ENCODE peak calls at places on chromosomes 2 and 18, in seven cellular contexts. D is fibroblast of the aortic adventitia, C is AG09319, X is thoracic aorta, K is breast epithelium, V is heart left ventricle, O is GM12864. J is an unnamed sample.

GRCh38 chr2:211367252-211367651 is 810.9 kb downstream of the CPS1 start:
- DNase-seq in D (no peak), C (no peak), X (no peak), K (no peak), V (no peak), O (no peak), J (no peak)

GRCh38 chr2:173448938-173449471 is 94.3 kb downstream of the CDCA7 start:
- DNase-seq in D (peak), C (peak), X (no peak), K (peak), V (peak), O (peak), J (peak)

GRCh38 chr2:120429586-120430500 is 83.9 kb downstream of the INHBB start:
- DNase-seq in D (no peak), C (no peak), X (no peak), K (no peak), V (no peak), O (no peak), J (no peak)

GRCh38 chr2:161651547-161651946 is 27.3 kb downstream of the SLC4A10 start:
- DNase-seq in D (no peak), C (no peak), X (no peak), K (no peak), V (no peak), O (no peak), J (no peak)

GRCh38 chr18:48921305-48922202 is 29.2 kb downstream of the SMAD7 start:
- DNase-seq in D (no peak), C (no peak), X (no peak), K (no peak), V (no peak), O (no peak), J (no peak)

GRCh38 chr2:88838165-88838635 is 146.7 kb downstream of the RPIA start:
- DNase-seq in D (no peak), C (no peak), X (no peak), K (no peak), V (no peak), O (peak), J (no peak)

GRCh38 chr2:97741251-97741650 is 27.9 kb downstream of the ZAP70 start:
- DNase-seq in D (no peak), C (no peak), X (no peak), K (no peak), V (no peak), O (no peak), J (no peak)

GRCh38 chr2:227607969-227608368 is 6.7 kb downstream of the SCYGR3 start:
- DNase-seq in D (peak), C (no peak), X (no peak), K (no peak), V (no peak), O (no peak), J (no peak)

GRCh38 chr18:22817844-22818243 is 115.3 kb upstream of the RBBP8 start:
- DNase-seq in D (peak), C (no peak), X (no peak), K (no peak), V (no peak), O (no peak), J (no peak)

GRCh38 chr2:27009716-27010115 is 23.0 kb upstream of the TMEM214 start:
- DNase-seq in D (no peak), C (no peak), X (no peak), K (no peak), V (no peak), O (no peak), J (no peak)

GRCh38 chr18:76495435-76496199 is 575 bp upstream of the ZNF516 start:
- DNase-seq in D (peak), C (no peak), X (no peak), K (no peak), V (no peak), O (no peak), J (peak)

GRCh38 chr2:23663730-23664005 is 263.3 kb downstream of the ATAD2B start:
- DNase-seq in D (no peak), C (no peak), X (no peak), K (no peak), V (no peak), O (no peak), J (no peak)

GRCh38 chr2:96153991-96154431 is 8.8 kb upstream of the DUSP2 start:
- DNase-seq in D (no peak), C (no peak), X (peak), K (no peak), V (no peak), O (no peak), J (no peak)

GRCh38 chr2:78407960-78408794 is 617.3 kb upstream of the REG3G start:
- DNase-seq in D (no peak), C (no peak), X (no peak), K (no peak), V (no peak), O (no peak), J (no peak)

GRCh38 chr2:212284166-212284565 is 254.4 kb downstream of the ERBB4 start:
- DNase-seq in D (no peak), C (no peak), X (no peak), K (no peak), V (no peak), O (no peak), J (no peak)

GRCh38 chr18:45361148-45361851 is 254.0 kb upstream of the SLC14A2 start:
- DNase-seq in D (peak), C (peak), X (no peak), K (no peak), V (no peak), O (no peak), J (no peak)

GRCh38 chr18:56161604-56162003 is 476.8 kb downstream of the TXNL1 start:
- DNase-seq in D (no peak), C (no peak), X (no peak), K (no peak), V (no peak), O (no peak), J (no peak)

GRCh38 chr2:14560686-14561085 is 71.8 kb upstream of the LRATD1 start:
- DNase-seq in D (no peak), C (no peak), X (no peak), K (no peak), V (no peak), O (no peak), J (no peak)

GRCh38 chr2:144511945-144512344 is 8.0 kb downstream of the ZEB2 start:
- DNase-seq in D (peak), C (no peak), X (no peak), K (no peak), V (no peak), O (no peak), J (no peak)

GRCh38 chr2:62478093-62478580 is 27.9 kb downstream of the TMEM17 start:
- DNase-seq in D (peak), C (no peak), X (no peak), K (no peak), V (no peak), O (no peak), J (no peak)

GRCh38 chr2:144695661-144696060 is 175.7 kb upstream of the ZEB2 start:
- DNase-seq in D (no peak), C (no peak), X (no peak), K (no peak), V (no peak), O (no peak), J (no peak)

GRCh38 chr2:45444991-45445390 is 166.1 kb downstream of the SRBD1 start:
- DNase-seq in D (no peak), C (no peak), X (no peak), K (no peak), V (no peak), O (no peak), J (no peak)

GRCh38 chr2:65172994-65173790 is 43.3 kb upstream of the RAB1A start:
- DNase-seq in D (no peak), C (no peak), X (no peak), K (no peak), V (no peak), O (no peak), J (no peak)

GRCh38 chr2:121532347-121532766 is 1.7 kb downstream of the RNU4ATAC start:
- DNase-seq in D (peak), C (no peak), X (no peak), K (no peak), V (no peak), O (no peak), J (no peak)

GRCh38 chr2:68971591-68972231 is 2.7 kb upstream of the GKN1 start:
- DNase-seq in D (peak), C (peak), X (no peak), K (no peak), V (no peak), O (no peak), J (no peak)

GRCh38 chr2:7812231-7812995 is 869.4 kb upstream of the ID2 start:
- DNase-seq in D (peak), C (peak), X (no peak), K (no peak), V (no peak), O (no peak), J (no peak)

GRCh38 chr2:165214093-165214492 is 10.2 kb upstream of the SCN3A start:
- DNase-seq in D (peak), C (no peak), X (no peak), K (no peak), V (no peak), O (no peak), J (no peak)

GRCh38 chr2:57758686-57759085 is 287.9 kb upstream of the VRK2 start:
- DNase-seq in D (no peak), C (no peak), X (no peak), K (no peak), V (no peak), O (no peak), J (no peak)
- TF ChIP-seq CTCF in D (no peak), C (no peak), X (no peak), K (no peak), V (no peak), O (no peak), J (no peak)

GRCh38 chr2:214489181-214489580 is 78.3 kb downstream of the VWC2L start:
- DNase-seq in D (no peak), C (no peak), X (no peak), K (no peak), V (no peak), O (no peak), J (no peak)
- TF ChIP-seq CTCF in D (no peak), C (no peak), X (no peak), K (no peak), V (no peak), O (no peak), J (no peak)

DNA sequence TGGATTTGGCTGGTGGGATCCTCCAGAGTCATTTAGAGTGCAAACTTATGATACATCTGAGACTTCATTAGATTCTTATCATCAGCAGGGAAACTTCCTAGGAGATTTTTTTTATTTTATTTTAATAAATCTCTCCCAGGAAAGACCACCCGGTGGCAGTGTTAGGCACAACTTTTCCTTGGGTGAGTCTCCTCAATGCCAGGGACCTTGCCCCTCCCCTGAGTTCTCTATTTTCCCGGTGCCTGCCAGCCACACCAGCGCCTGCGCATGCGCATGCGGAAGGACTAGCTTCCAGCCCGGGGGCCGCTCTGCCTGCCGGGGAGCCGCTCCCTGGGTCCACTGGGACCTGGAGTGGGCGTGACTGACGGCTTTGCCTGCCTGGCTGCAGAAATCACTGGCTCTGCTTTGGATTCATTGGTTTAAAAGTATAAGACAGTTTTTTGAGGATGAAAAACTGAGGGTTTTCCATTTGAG is 86.6 kb downstream of the TMEM182 start:
- DNase-seq in D (peak), C (no peak), X (no peak), K (no peak), V (peak), O (no peak), J (peak)
- TF ChIP-seq CTCF in D (no peak), C (no peak), X (no peak), K (no peak), V (no peak), O (no peak), J (no peak)

GRCh38 chr2:86440631-86441391 is at the start of gene KDM3A:
- DNase-seq in D (peak), C (peak), X (peak), K (peak), V (peak), O (peak), J (peak)
- TF ChIP-seq CTCF in D (no peak), C (no peak), X (no peak), K (no peak), V (no peak), O (no peak), J (no peak)

DNA sequence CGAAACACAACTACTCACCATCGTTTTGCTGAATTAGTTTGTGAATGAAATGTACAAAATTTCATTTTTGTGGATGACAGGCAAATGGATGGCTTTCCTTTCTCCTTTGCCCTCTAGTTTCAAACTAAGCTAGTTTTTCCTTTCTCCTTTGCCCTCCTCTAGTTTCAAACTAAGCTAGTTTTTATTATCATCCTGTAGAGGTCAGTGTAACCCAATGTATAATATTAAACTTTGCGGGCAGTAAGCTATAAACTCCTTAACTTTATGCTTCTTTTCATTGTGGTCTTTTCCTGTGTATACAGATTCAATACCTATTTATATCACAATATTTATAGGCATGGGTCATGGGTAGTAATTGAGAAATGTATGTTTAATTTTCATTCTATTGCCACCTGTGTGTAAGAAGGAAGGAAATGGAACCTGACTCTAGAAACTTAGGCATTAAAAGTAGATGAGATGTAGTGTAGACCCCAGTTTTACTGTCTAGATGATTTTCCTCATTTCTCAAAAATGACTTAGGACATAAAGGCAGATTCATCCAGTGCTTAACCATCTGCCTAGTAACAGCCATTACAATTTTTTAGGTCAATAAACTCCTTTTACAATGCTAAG is 58.1 kb downstream of the MAP3K19 start:
- DNase-seq in D (peak), C (peak), X (no peak), K (no peak), V (no peak), O (no peak), J (no peak)
- TF ChIP-seq CTCF in D (peak), C (peak), X (peak), K (peak), V (peak), O (peak), J (peak)

GRCh38 chr2:237758165-237758564 is 40.4 kb upstream of the RBM44 start:
- DNase-seq in D (no peak), C (no peak), X (no peak), K (no peak), V (no peak), O (no peak), J (no peak)
- TF ChIP-seq CTCF in D (no peak), C (no peak), X (no peak), K (no peak), V (no peak), O (no peak), J (no peak)

GRCh38 chr18:27298215-27298804 is 113.2 kb upstream of the CHST9 start:
- DNase-seq in D (no peak), C (no peak), X (no peak), K (no peak), V (no peak), O (no peak), J (no peak)
- TF ChIP-seq CTCF in D (no peak), C (no peak), X (no peak), K (no peak), V (peak), O (no peak), J (no peak)

DNA sequence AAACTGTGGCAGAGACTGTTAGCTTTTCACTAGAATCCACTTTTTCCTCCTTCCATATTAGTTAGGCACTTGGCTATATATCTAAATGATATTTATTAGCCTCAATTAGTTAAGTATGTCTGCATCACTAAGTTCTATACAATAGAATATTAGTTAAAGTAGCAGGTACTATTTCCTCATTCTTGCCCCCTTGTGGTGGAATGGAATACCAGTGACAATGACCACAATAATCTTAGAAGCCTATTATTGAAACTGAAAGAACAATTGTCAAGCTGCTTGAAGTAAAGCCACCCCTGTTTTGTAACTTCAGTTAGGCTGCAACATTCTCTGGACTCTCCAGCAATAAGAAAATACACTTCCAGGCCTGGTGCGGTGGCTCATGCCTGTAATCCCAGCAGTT is 476.3 kb upstream of the VWC2L start:
- DNase-seq in D (peak), C (no peak), X (no peak), K (no peak), V (no peak), O (peak), J (no peak)
- TF ChIP-seq CTCF in D (peak), C (no peak), X (peak), K (no peak), V (no peak), O (peak), J (peak)

DNA sequence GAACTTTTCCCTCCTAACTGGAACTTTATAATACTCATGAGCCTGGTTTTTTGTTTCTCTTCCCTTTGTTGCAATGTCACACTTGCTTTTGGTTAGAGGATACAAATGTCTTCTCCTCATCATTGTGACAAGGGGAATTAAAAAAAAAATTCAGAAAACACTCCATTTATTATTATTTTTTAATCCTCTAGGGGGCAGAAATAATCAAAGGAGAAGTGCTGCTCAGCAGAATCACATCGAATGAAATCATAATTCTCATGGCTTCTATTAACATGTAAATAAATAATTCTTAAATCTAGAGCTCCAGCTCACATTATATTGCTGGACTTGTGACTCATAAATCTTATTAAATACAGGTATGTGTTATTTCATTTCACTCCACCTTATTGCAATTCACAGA is 273.8 kb downstream of the TRIB2 start:
- DNase-seq in D (peak), C (no peak), X (no peak), K (no peak), V (no peak), O (no peak), J (no peak)
- TF ChIP-seq CTCF in D (peak), C (peak), X (no peak), K (no peak), V (peak), O (peak), J (no peak)

J was measured in mesothelial cell of epicardium.